ENCODE peak calls at places on chromosomes 11 and 22, in ten cellular contexts. H is IMR-90, V is adrenal gland, J is Peyer's patch, D is transverse colon, I is right lobe of liver, N is heart left ventricle, F is breast epithelium, U is thyroid gland, K is stomach. G is an unnamed sample.

GRCh38 chr11:101880208-101880607 is 34.6 kb upstream of the CEP126 start:
- DNase-seq in V (no peak), I (no peak), K (no peak), J (no peak), H (peak; percentile 79), N (no peak), F (no peak), D (no peak), U (no peak), G (no peak)

GRCh38 chr11:83540112-83540675 is 254.0 kb upstream of the CCDC90B start:
- DNase-seq in J (no peak), H (peak; percentile 65), F (no peak), I (no peak), N (no peak), U (no peak), V (no peak), K (no peak), D (no peak), G (no peak)

GRCh38 chr11:46143049-46143806 is 22.0 kb upstream of the PHF21A start:
- DNase-seq in V (no peak), N (no peak), F (no peak), H (no peak), U (no peak), D (no peak), K (no peak), I (no peak), J (no peak), G (no peak)

GRCh38 chr11:111977141-111978027 is 40.2 kb downstream of the DIXDC1 start:
- DNase-seq in H (no peak), K (peak; percentile 68), F (peak; percentile 76), V (peak; percentile 89), J (no peak), U (peak; percentile 88), N (peak; percentile 77), D (peak; percentile 67), I (peak; percentile 70), G (peak; percentile 78)

GRCh38 chr11:11787305-11788066 is 54.3 kb upstream of the USP47 start:
- DNase-seq in K (peak; percentile 79), I (peak; percentile 68), N (peak; percentile 62), J (peak; percentile 57), H (peak; percentile 70), U (peak; percentile 82), F (peak; percentile 75), V (peak; percentile 77), D (peak; percentile 81), G (peak; percentile 83)

GRCh38 chr11:79440451-79441158 is at the start of gene TENM4:
- DNase-seq in U (peak; percentile 90), J (peak; percentile 52), V (peak; percentile 83), N (peak; percentile 65), D (peak; percentile 35), I (peak; percentile 28), K (peak; percentile 56), H (peak; percentile 92), F (peak; percentile 52), G (peak; percentile 92)

GRCh38 chr11:92812841-92813240 is 156.6 kb upstream of the MTNR1B start:
- DNase-seq in H (no peak), I (no peak), N (no peak), V (no peak), U (no peak), F (no peak), K (no peak), D (no peak), J (no peak), G (no peak)

GRCh38 chr11:111422494-111423249 is 43.6 kb upstream of the POU2AF1 start:
- DNase-seq in D (peak; percentile 77), V (peak; percentile 54), N (no peak), I (peak; percentile 41), K (peak; percentile 79), H (peak; percentile 26), F (no peak), U (peak; percentile 78), J (peak; percentile 79), G (peak; percentile 59)

GRCh38 chr11:78662811-78663210 is 88.1 kb upstream of the NARS2 start:
- DNase-seq in I (no peak), K (no peak), H (no peak), F (no peak), J (no peak), U (no peak), D (no peak), V (no peak), N (no peak), G (no peak)

GRCh38 chr22:48147404-48147803 is 1385.0 kb downstream of the TBC1D22A start:
- DNase-seq in I (no peak), J (no peak), F (no peak), K (no peak), V (no peak), N (no peak), U (no peak), D (no peak), H (no peak), G (no peak)

GRCh38 chr11:75815345-75815983 is 454 bp downstream of the UVRAG start:
- DNase-seq in K (peak; percentile 47), H (peak; percentile 29), D (peak; percentile 46), V (peak; percentile 53), N (peak; percentile 27), I (peak; percentile 63), U (peak; percentile 47), F (peak; percentile 63), J (peak; percentile 40), G (no peak)

GRCh38 chr11:75773595-75774353 is 5.2 kb downstream of the DGAT2 start:
- DNase-seq in D (peak; percentile 18), V (no peak), U (no peak), K (no peak), F (no peak), H (no peak), I (peak; percentile 15), J (peak; percentile 61), N (no peak), G (no peak)

GRCh38 chr11:48025983-48026340 is 45.6 kb downstream of the PTPRJ start:
- DNase-seq in V (no peak), D (no peak), F (no peak), I (no peak), N (no peak), K (no peak), J (no peak), U (no peak), H (peak; percentile 40), G (no peak)

GRCh38 chr11:12179019-12179418 is 68.6 kb downstream of the MICAL2 start:
- DNase-seq in V (no peak), K (peak; percentile 79), J (no peak), I (no peak), N (no peak), D (peak; percentile 67), H (no peak), F (peak; percentile 63), U (peak; percentile 57), G (no peak)

GRCh38 chr11:70872299-70872698 is 380.1 kb downstream of the SHANK2 start:
- DNase-seq in I (no peak), H (no peak), D (no peak), J (no peak), K (no peak), V (no peak), F (no peak), N (no peak), U (no peak), G (no peak)

GRCh38 chr11:70868341-70868885 is 384.0 kb downstream of the SHANK2 start:
- DNase-seq in K (no peak), F (no peak), H (no peak), D (no peak), N (no peak), V (no peak), I (no peak), U (no peak), J (no peak), G (no peak)

GRCh38 chr11:70872950-70873735 is 379.2 kb downstream of the SHANK2 start:
- DNase-seq in V (no peak), D (no peak), K (no peak), F (no peak), J (no peak), H (no peak), N (no peak), I (no peak), U (no peak), G (no peak)

GRCh38 chr11:70873736-70874412 is 378.5 kb downstream of the SHANK2 start:
- DNase-seq in U (no peak), K (no peak), V (no peak), D (no peak), H (no peak), J (no peak), I (no peak), N (no peak), F (no peak), G (no peak)

GRCh38 chr11:70871881-70872280 is 380.5 kb downstream of the SHANK2 start:
- DNase-seq in K (no peak), H (peak; percentile 30), J (no peak), U (peak; percentile 90), N (no peak), D (peak; percentile 18), I (no peak), V (peak; percentile 81), F (no peak), G (no peak)
- H3K27me3 ChIP-seq in K (no peaks in the 10 kb centered on the region), H (no peaks in the 10 kb centered on the region), J (no peaks in the 10 kb centered on the region), U (no peaks in the 10 kb centered on the region), N (peaks cover 2% of the 10 kb centered on the region), D (no peaks in the 10 kb centered on the region), I (no peaks in the 10 kb centered on the region), V (no peaks in the 10 kb centered on the region), F (no peaks in the 10 kb centered on the region), G (no peaks in the 10 kb centered on the region)

GRCh38 chr22:30421695-30422480 is 3.7 kb upstream of the MTFP1 start:
- DNase-seq in U (no peak), V (no peak), F (no peak), N (no peak), I (no peak), J (no peak), D (no peak), H (no peak), K (no peak), G (no peak)
- TF ChIP-seq POLR2A in U (no peak), V (no peak), F (no peak), N (no peak), I (peak; percentile 17), J (peak; percentile 37), D (peak; percentile 12), H (peak; percentile 22), K (no peak), G (no peak)

GRCh38 chr22:44333847-44334635 is 21.3 kb upstream of the SHISAL1 start:
- DNase-seq in F (no peak), N (no peak), H (no peak), I (no peak), J (no peak), V (no peak), U (no peak), D (no peak), K (no peak), G (no peak)
- H3K27me3 ChIP-seq in F (no peaks in the 10 kb centered on the region), N (peaks cover 11% of the 10 kb centered on the region), H (peaks cover 16% of the 10 kb centered on the region), I (peaks cover 5% of the 10 kb centered on the region), J (no peaks in the 10 kb centered on the region), V (peaks cover 25% of the 10 kb centered on the region), U (peaks cover 14% of the 10 kb centered on the region), D (peaks cover 41% of the 10 kb centered on the region), K (peaks cover 35% of the 10 kb centered on the region), G (no peaks in the 10 kb centered on the region)

DNA sequence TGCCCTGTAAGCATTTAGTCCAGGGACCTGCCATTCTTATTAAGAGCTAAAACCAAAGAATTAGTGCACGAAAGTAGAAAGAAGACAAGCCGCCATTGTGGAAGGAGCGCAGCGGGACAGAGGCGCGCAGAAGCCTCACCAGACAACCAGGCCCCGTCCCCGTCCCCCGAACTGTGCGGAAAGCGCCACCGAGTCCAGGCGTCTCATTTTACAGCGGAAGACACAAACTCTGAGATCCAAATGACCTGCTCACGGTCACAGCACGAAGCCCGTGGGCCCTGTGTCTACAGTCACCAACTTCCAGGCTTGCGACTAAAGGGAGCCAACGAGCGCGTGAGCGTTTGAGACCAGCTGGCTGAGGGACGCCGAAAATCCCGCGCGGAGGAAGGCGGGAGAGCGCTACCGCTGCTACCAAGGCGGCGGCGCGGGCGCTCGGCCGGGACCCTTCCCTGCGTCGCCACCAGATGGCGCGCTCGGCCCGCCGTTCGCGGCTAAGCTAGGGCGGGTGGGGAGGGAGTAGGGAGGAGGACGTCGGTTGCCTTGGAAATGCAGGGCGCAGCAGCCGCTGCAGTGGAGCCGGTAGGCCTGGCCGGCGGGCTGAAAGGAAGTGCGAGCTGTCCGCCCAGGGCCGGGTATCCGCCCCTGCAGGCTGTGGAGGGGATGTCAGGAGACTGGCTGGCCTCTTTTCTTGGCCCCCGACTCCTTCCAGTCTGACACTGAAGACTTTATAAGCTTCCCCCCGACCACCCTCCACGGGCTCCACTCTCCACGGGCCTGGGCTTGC is 434 bp upstream of the CCDC83 start:
- DNase-seq in V (peak; percentile 87), N (peak; percentile 91), D (peak; percentile 93), U (peak; percentile 88), J (peak; percentile 78), I (peak; percentile 91), H (peak; percentile 90), F (peak; percentile 86), K (peak; percentile 94), G (peak; percentile 90)
- TF ChIP-seq POLR2A in V (peak; percentile 74), N (no peak), D (peak; percentile 40), U (peak; percentile 22), J (no peak), I (no peak), H (peak; percentile 69), F (no peak), K (no peak), G (no peak)

G was measured in ovary.